ENCODE peak calls at places on chromosomes 16 and 17, in six cellular contexts. S, K, W, Y, G and D are unnamed samples.
A peak's percentile ranks its signal among the peaks of the same experiment; 100 is the strongest.

GRCh38 chr16:58882292-58882691 is 148.2 kb upstream of the GOT2 start:
- DNase-seq in S (no peak), K (no peak), W (no peak), Y (no peak), G (no peak), D (no peak)

GRCh38 chr16:23357761-23358290 is 55.7 kb downstream of the SCNN1B start:
- DNase-seq in S (no peak), K (no peak), W (no peak), Y (no peak), G (no peak), D (no peak)

GRCh38 chr17:4365628-4366311 is 705 bp downstream of the UBE2G1 start:
- DNase-seq in S (peak; percentile 37), K (peak; percentile 11), W (peak; percentile 74), Y (no peak), G (peak; percentile 42), D (no peak)

GRCh38 chr17:55454906-55455474 is 33.4 kb upstream of the MMD start:
- DNase-seq in S (no peak), K (peak; percentile 60), W (no peak), Y (peak; percentile 46), G (no peak), D (peak; percentile 73)

GRCh38 chr17:64441772-64442549 is 7.0 kb upstream of the MILR1 start:
- DNase-seq in S (peak; percentile 22), K (peak; percentile 40), W (no peak), Y (peak; percentile 25), G (peak; percentile 74), D (no peak)

GRCh38 chr17:62615503-62615902 is 12.0 kb upstream of the MRC2 start:
- DNase-seq in S (no peak), K (no peak), W (no peak), Y (no peak), G (no peak), D (no peak)

GRCh38 chr17:56028837-56029236 is 124.4 kb upstream of the ANKFN1 start:
- DNase-seq in S (no peak), K (no peak), W (no peak), Y (no peak), G (no peak), D (no peak)

GRCh38 chr17:20944014-20944905 is 98.6 kb downstream of the USP22 start:
- DNase-seq in S (no peak), K (no peak), W (no peak), Y (no peak), G (no peak), D (no peak)

GRCh38 chr16:49010396-49010795 is 271.2 kb downstream of the CBLN1 start:
- DNase-seq in S (no peak), K (peak; percentile 15), W (no peak), Y (no peak), G (no peak), D (no peak)

GRCh38 chr16:83769397-83770008 is 38.3 kb upstream of the HSBP1 start:
- DNase-seq in S (no peak), K (no peak), W (no peak), Y (no peak), G (no peak), D (no peak)

GRCh38 chr16:72788269-72788809 is 259.6 kb downstream of the ZFHX3 start:
- DNase-seq in S (no peak), K (no peak), W (no peak), Y (no peak), G (no peak), D (no peak)

GRCh38 chr17:20200016-20200788 is 191.0 kb downstream of the SPECC1 start:
- DNase-seq in S (no peak), K (no peak), W (no peak), Y (no peak), G (no peak), D (peak; percentile 24)

GRCh38 chr16:17744903-17745581 is 274.3 kb upstream of the XYLT1 start:
- DNase-seq in S (no peak), K (peak; percentile 13), W (no peak), Y (no peak), G (no peak), D (no peak)

GRCh38 chr17:62737513-62737912 is 70.6 kb downstream of the MARCHF10 start:
- DNase-seq in S (no peak), K (no peak), W (no peak), Y (no peak), G (no peak), D (no peak)

GRCh38 chr17:62675260-62675659 is 47.8 kb downstream of the MRC2 start:
- DNase-seq in S (no peak), K (peak; percentile 59), W (peak; percentile 36), Y (peak; percentile 38), G (no peak), D (no peak)

GRCh38 chr17:75032896-75033294 is 13.9 kb downstream of the ATP5PD start:
- DNase-seq in S (no peak), K (no peak), W (no peak), Y (no peak), G (peak; percentile 49), D (no peak)
- H3K4me3 ChIP-seq in S (peak overlapping the region; percentile 82), K (peak overlapping the region; percentile 46), W (peak overlapping the region; percentile 79), Y (peak overlapping the region; percentile 99), G (peak overlapping the region; percentile 6), D (peak overlapping the region; percentile 60)

GRCh38 chr17:36512641-36513040 is 22.0 kb downstream of the MYO19 start:
- DNase-seq in S (no peak), K (no peak), W (no peak), Y (no peak), G (no peak), D (no peak)
- H3K36me3 ChIP-seq in S (peaks cover 51% of the 10 kb centered on the region), K (peaks cover 11% of the 10 kb centered on the region), W (peaks cover 72% of the 10 kb centered on the region), Y (peaks cover 14% of the 10 kb centered on the region), G (peaks cover 9% of the 10 kb centered on the region), D (peaks cover 23% of the 10 kb centered on the region)

GRCh38 chr16:66262253-66263167 is 104.0 kb upstream of the CDH5 start:
- DNase-seq in S (peak; percentile 61), K (peak; percentile 64), W (no peak), Y (peak; percentile 52), G (no peak), D (no peak)
- TF ChIP-seq CTCF in S (no peak), K (no peak), W (no peak), Y (no peak), G (no peak), D (no peak)

DNA sequence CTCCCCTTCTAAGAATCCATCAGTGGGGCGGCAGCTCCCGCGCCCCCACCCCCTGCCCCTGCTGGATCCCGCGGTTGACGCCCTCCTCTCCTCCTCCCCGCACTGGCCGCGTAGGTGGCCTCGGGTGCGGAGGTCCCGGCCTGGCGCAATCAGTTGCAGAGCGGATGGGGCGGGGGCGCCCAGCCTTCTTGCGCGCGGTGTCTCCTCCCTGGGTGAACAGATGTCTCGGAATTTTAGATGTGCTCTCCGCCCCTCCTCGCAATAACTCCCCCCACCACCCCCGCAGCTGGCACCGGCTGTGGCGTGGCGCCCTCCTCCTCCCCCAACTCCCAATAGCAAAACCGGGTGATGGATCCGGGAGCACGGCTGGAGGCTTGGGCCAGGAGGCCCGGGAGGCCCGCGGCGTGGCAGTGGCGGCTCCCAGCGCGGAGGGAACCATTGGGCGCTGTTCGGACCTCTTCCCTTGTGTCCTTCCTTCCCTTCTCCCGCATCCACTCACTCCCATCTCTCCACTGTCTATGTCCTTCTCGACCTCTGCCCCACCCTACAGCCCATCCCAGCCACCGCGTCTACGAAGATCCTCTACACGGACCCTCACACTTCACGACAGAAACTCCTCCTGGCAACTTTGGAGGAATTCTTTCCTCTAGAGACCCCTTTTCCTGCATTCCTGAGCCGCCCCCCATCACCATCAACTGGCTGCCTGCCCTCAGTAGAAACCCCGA is 11.0 kb downstream of the NEUROD2 start:
- DNase-seq in S (no peak), K (no peak), W (no peak), Y (no peak), G (no peak), D (no peak)
- H3K4me3 ChIP-seq in S (no peak overlapping the region), K (no peak overlapping the region), W (no peak overlapping the region), Y (no peak overlapping the region), G (no peak overlapping the region), D (no peak overlapping the region)

GRCh38 chr16:57165923-57166322 is 19.9 kb downstream of the PSME3IP1 start:
- DNase-seq in S (no peak), K (peak; percentile 44), W (no peak), Y (peak; percentile 38), G (no peak), D (no peak)
- H3K36me3 ChIP-seq in S (peaks cover 77% of the 10 kb centered on the region), K (peaks cover 8% of the 10 kb centered on the region), W (peaks cover 81% of the 10 kb centered on the region), Y (peaks cover 34% of the 10 kb centered on the region), G (peaks cover 8% of the 10 kb centered on the region), D (peaks cover 4% of the 10 kb centered on the region)

DNA sequence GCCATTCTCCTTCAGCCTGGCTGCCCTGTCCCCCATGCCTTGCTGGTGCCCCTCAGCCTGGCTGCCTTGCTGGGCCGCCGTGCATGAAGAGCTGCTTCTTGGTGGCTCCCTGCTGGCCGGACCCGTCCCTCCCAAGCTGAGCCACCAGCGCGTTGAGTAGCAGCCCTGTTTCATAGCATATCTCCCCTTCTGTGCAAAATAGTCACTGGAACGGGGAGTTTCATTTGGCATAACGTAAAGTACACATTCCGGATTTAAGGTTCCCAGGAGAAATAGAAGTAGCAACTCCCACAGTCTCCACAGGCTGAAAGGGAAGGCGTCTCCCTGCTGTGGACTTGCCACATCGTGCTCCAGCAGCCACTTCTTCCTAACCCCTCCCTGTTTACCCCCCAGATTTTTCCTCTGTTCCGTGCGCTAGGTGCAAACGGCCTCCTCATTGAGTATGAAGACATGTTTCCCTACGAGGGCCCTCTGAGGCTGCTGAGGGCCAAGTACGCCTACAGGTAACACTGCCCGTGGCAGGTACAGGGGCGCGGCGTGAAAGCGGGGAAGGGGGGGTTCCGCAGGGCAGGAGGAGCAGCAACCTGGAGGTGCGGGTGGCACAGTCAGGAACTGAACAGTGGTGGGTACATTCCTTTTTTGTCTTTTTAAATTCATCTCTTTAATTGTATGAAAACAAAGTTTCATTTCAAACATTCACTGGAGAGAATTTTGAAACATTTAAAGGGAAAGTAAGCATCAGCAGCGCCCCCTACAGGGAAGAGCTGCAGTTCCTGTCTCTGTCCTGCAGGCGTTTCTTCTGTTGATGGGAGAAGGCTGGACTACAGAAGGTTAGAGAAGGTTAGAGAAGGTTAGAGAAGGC is 5.8 kb upstream of the OGFOD3 start:
- DNase-seq in S (no peak), K (peak; percentile 19), W (no peak), Y (peak; percentile 9), G (no peak), D (no peak)
- TF ChIP-seq CTCF in S (peak; percentile 59), K (peak; percentile 79), W (peak; percentile 24), Y (peak; percentile 66), G (peak; percentile 67), D (peak; percentile 73)

GRCh38 chr16:85104147-85104546 is 8.1 kb downstream of the CIBAR2 start:
- DNase-seq in S (no peak), K (no peak), W (no peak), Y (no peak), G (no peak), D (no peak)

GRCh38 chr16:85102106-85102630 is 10.1 kb downstream of the CIBAR2 start:
- DNase-seq in S (no peak), K (peak; percentile 57), W (no peak), Y (peak; percentile 53), G (no peak), D (no peak)

GRCh38 chr16:85105475-85105874 is 6.8 kb downstream of the CIBAR2 start:
- DNase-seq in S (no peak), K (no peak), W (no peak), Y (no peak), G (no peak), D (no peak)

GRCh38 chr16:85104821-85105391 is 7.4 kb downstream of the CIBAR2 start:
- DNase-seq in S (no peak), K (no peak), W (no peak), Y (no peak), G (no peak), D (no peak)

GRCh38 chr16:85103096-85104079 is 8.9 kb downstream of the CIBAR2 start:
- DNase-seq in S (no peak), K (no peak), W (no peak), Y (no peak), G (no peak), D (no peak)
- H3K4me3 ChIP-seq in S (no peak overlapping the region), K (no peak overlapping the region), W (no peak overlapping the region), Y (no peak overlapping the region), G (no peak overlapping the region), D (no peak overlapping the region)

GRCh38 chr16:2586241-2586640 is 48.4 kb downstream of the PDPK1 start:
- DNase-seq in S (peak; percentile 9), K (no peak), W (no peak), Y (no peak), G (no peak), D (no peak)
- H3K36me3 ChIP-seq in S (peaks cover 55% of the 10 kb centered on the region), K (peaks cover 19% of the 10 kb centered on the region), W (peaks cover 66% of the 10 kb centered on the region), Y (peaks cover 5% of the 10 kb centered on the region), G (peaks cover 36% of the 10 kb centered on the region), D (peaks cover 26% of the 10 kb centered on the region)